ENCODE peak calls at places on chromosome 7, in nine cellular contexts. F, D, E, A, G, O, Z, W and T are unnamed samples. For H3K27me3 and H3K4me1, the result is how much of the 10 kb centered on the place peaks cover.

GRCh38 chr7:43568529-43568928 is 14.4 kb upstream of the STK17A start:
- DNase-seq in F (no peak), W (no peak), G (no peak), A (no peak), D (no peak), O (peak), Z (no peak), E (no peak), T (no peak)

GRCh38 chr7:30226593-30227268 is 57.7 kb upstream of the ZNRF2 start:
- DNase-seq in O (no peak), G (no peak), A (no peak), D (peak), Z (peak), F (peak), W (no peak), E (no peak), T (no peak)

GRCh38 chr7:50448823-50449222 is 1.3 kb downstream of the FIGNL1 start:
- DNase-seq in Z (no peak), F (no peak), A (no peak), D (no peak), W (no peak), E (no peak), G (no peak), O (no peak), T (no peak)

GRCh38 chr7:96344236-96344635 is 22.3 kb upstream of the SLC25A13 start:
- DNase-seq in O (no peak), A (no peak), E (no peak), G (no peak), W (no peak), Z (no peak), D (no peak), F (no peak), T (no peak)

GRCh38 chr7:16078076-16078952 is 343.0 kb downstream of the CRPPA start:
- DNase-seq in Z (peak), D (no peak), G (no peak), O (peak), E (peak), W (no peak), F (peak), A (no peak), T (no peak)

GRCh38 chr7:141354251-141354650 is 197.0 kb upstream of the AGK start:
- DNase-seq in D (no peak), W (no peak), E (no peak), A (no peak), O (peak), Z (no peak), F (no peak), G (no peak), T (no peak)

GRCh38 chr7:6453737-6454136 is 6.0 kb upstream of the DAGLB start:
- DNase-seq in O (peak), D (no peak), F (no peak), A (no peak), E (no peak), G (no peak), Z (no peak), W (no peak), T (no peak)

GRCh38 chr7:130476287-130477001 is 15.4 kb upstream of the MEST start:
- DNase-seq in W (no peak), D (no peak), Z (no peak), O (peak), A (no peak), G (no peak), F (no peak), E (no peak), T (no peak)

GRCh38 chr7:39099146-39099545 is 121.4 kb downstream of the POU6F2 start:
- DNase-seq in W (no peak), F (no peak), D (no peak), O (no peak), A (no peak), G (no peak), Z (no peak), E (no peak), T (no peak)

GRCh38 chr7:96778263-96778662 is 68.6 kb upstream of the SEM1 start:
- DNase-seq in F (peak), E (no peak), Z (peak), W (no peak), O (no peak), D (no peak), G (no peak), A (no peak), T (no peak)

GRCh38 chr7:139526578-139527544 is 3.4 kb downstream of the CLEC2L start:
- DNase-seq in O (peak), A (no peak), D (no peak), Z (no peak), F (no peak), E (no peak), W (no peak), G (no peak), T (no peak)

GRCh38 chr7:7642081-7642480 is 1.5 kb downstream of the UMAD1 start:
- DNase-seq in A (no peak), E (no peak), Z (no peak), G (no peak), F (no peak), O (no peak), W (no peak), D (no peak), T (no peak)

GRCh38 chr7:158085741-158086695 is 501.6 kb downstream of the PTPRN2 start:
- DNase-seq in D (no peak), W (no peak), Z (no peak), G (peak), A (no peak), O (no peak), E (no peak), F (no peak), T (no peak)

GRCh38 chr7:21671859-21672258 is 129.0 kb downstream of the DNAH11 start:
- DNase-seq in E (no peak), W (no peak), Z (no peak), O (no peak), D (no peak), G (no peak), F (no peak), A (no peak), T (no peak)

GRCh38 chr7:128903621-128904361 is 6.7 kb downstream of the KCP start:
- DNase-seq in E (no peak), G (peak), D (peak), W (no peak), O (no peak), Z (no peak), F (no peak), A (no peak), T (no peak)
- H3K27me3 ChIP-seq in E (under half), G (under half), D (under half), W (under half), O (under half), Z (under half), F (under half), A (under half), T (under half)

GRCh38 chr7:102272075-102272916 is 14.4 kb upstream of the SH2B2 start:
- DNase-seq in W (peak), A (peak), O (peak), Z (peak), F (peak), D (peak), E (peak), G (peak), T (peak)
- H3K4me1 ChIP-seq in W (under half), A (under half), O (under half), Z (under half), F (under half), D (under half), E (under half), G (under half), T (under half)

DNA sequence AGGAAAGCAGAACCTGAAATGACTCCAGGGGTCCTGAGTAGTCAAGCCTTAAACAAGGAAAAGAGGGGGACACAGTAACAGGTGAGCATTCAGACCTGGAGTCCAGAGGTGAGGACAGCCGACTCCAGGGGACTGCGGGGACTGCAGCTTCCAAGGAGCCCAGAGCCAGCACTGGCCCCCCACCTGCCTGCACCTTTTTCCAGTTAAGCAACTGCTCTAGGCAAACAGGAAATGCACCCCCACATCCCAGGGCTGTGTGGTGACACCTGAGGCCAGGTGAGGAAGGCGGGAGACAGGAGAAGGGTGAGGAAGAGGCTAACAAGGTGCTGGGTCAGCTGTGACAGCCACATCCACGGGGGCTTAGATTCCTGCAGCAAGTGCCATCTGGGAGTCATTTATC is 20.1 kb upstream of the EN2 start:
- DNase-seq in W (no peak), Z (no peak), E (no peak), D (peak), A (no peak), G (peak), O (no peak), F (no peak), T (no peak)
- H3K27me3 ChIP-seq in W (half or more), Z (under half), E (under half), D (under half), A (under half), G (under half), O (under half), F (under half), T (half or more)

GRCh38 chr7:42074079-42074478 is 162.9 kb downstream of the GLI3 start:
- DNase-seq in E (no peak), W (no peak), G (no peak), A (no peak), O (no peak), F (no peak), Z (no peak), D (no peak), T (no peak)
- H3K4me1 ChIP-seq in E (under half), W (under half), G (under half), A (under half), O (under half), F (under half), Z (under half), D (under half), T (under half)

GRCh38 chr7:2726316-2727018 is 38.5 kb downstream of the AMZ1 start:
- DNase-seq in Z (no peak), E (peak), A (no peak), O (no peak), F (no peak), D (peak), G (peak), W (no peak), T (peak)

GRCh38 chr7:2729893-2730716 is 42.1 kb downstream of the AMZ1 start:
- DNase-seq in E (no peak), A (no peak), W (peak), G (peak), O (no peak), Z (no peak), D (no peak), F (no peak), T (no peak)

GRCh38 chr7:2730846-2731770 is 43.1 kb downstream of the AMZ1 start:
- DNase-seq in D (no peak), W (no peak), O (no peak), G (peak), F (no peak), A (no peak), Z (no peak), E (no peak), T (no peak)

GRCh38 chr7:2729043-2729892 is 41.3 kb downstream of the AMZ1 start:
- DNase-seq in E (no peak), A (no peak), G (peak), F (no peak), W (no peak), Z (no peak), D (peak), O (no peak), T (no peak)

DNA sequence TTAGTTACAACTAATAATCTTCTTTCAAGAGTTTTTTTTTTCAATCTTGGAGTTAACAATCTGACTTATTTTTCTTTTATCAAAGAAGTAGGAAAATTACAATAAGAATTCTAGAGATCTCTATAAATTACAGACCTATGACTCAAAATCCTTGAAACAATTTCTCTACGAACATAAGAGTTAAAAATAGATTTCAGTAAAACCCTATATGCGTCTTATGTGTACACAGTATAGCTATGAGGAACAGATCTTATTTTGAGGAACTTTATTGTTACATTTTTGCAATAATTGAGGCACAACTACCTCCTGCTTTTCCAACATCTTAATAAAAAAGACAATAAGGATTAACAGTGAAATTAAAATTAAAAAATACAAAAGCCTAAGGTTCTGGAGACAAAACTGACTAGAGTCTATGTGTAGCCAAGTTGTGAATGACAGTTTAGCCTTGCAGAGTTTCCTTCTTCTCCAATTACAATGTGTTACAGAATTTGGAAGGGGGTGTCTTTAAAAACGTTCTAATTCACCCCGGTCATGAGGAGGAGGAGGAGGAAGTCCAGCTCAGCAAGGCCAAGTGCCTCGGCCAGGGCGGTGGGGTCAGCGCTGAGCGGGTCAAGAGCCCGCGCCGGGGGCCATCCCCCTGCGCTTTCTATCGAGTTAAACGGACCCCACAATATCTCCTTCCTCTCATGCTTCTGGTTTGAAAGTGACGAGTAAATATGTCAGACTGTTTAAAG is 40.5 kb downstream of the AMZ1 start:
- DNase-seq in E (no peak), Z (no peak), A (no peak), W (no peak), D (peak), F (no peak), O (no peak), G (peak), T (no peak)
- H3K27me3 ChIP-seq in E (under half), Z (under half), A (under half), W (under half), D (under half), F (under half), O (under half), G (under half), T (under half)